ENCODE peak calls at places on chromosomes 1 and 21, in eight cellular contexts. E is pancreas, J is RWPE2, W is transverse colon, T is Peyer's patch, X is heart right ventricle, B is heart left ventricle, I is aorta. G is an unnamed sample. For H3K9me3, the result is how much of the 10 kb centered on the place peaks cover.

GRCh38 chr1:93959413-93959812 is 50.2 kb upstream of the GCLM start:
- DNase-seq in E (no peak), J (no peak), W (no peak), T (no peak), X (no peak), B (no peak), I (no peak), G (no peak)

GRCh38 chr1:109210058-109210457 is 3.7 kb upstream of the SARS1 start:
- DNase-seq in E (no peak), J (no peak), W (no peak), T (no peak), X (no peak), B (no peak), I (no peak), G (no peak)

GRCh38 chr1:204997616-204998015 is 45.4 kb upstream of the CNTN2 start:
- DNase-seq in E (no peak), J (no peak), W (no peak), T (no peak), X (no peak), B (no peak), I (no peak), G (no peak)

GRCh38 chr1:65527211-65527610 is 106.7 kb downstream of the LEPR start:
- DNase-seq in E (no peak), J (no peak), W (no peak), T (no peak), X (no peak), B (no peak), I (no peak), G (no peak)

GRCh38 chr1:164619006-164619784 is 60.2 kb downstream of the PBX1 start:
- DNase-seq in E (no peak), J (no peak), W (no peak), T (no peak), X (no peak), B (no peak), I (no peak), G (no peak)

GRCh38 chr21:14880922-14881321 is 183.9 kb downstream of the NRIP1 start:
- DNase-seq in E (no peak), J (no peak), W (no peak), T (no peak), X (no peak), B (no peak), I (no peak), G (no peak)

GRCh38 chr1:66480162-66480561 is 53.8 kb upstream of the SGIP1 start:
- DNase-seq in E (no peak), J (no peak), W (no peak), T (no peak), X (no peak), B (no peak), I (no peak), G (no peak)

GRCh38 chr1:94863919-94864318 is 43.8 kb downstream of the SLC44A3 start:
- DNase-seq in E (no peak), J (no peak), W (peak), T (no peak), X (no peak), B (no peak), I (no peak), G (peak)

GRCh38 chr1:220958234-220958633 is 79.0 kb downstream of the HLX start:
- DNase-seq in E (no peak), J (no peak), W (no peak), T (no peak), X (no peak), B (no peak), I (no peak), G (no peak)

GRCh38 chr1:72623299-72623708 is 341.0 kb upstream of the NEGR1 start:
- DNase-seq in E (no peak), J (no peak), W (no peak), T (no peak), X (no peak), B (no peak), I (no peak), G (no peak)

GRCh38 chr1:24206516-24207394 is 19.7 kb upstream of the IFNLR1 start:
- DNase-seq in E (no peak), J (no peak), W (no peak), T (no peak), X (no peak), B (no peak), I (no peak), G (no peak)

GRCh38 chr1:237296861-237297260 is 254.9 kb downstream of the RYR2 start:
- DNase-seq in E (no peak), J (no peak), W (no peak), T (no peak), X (no peak), B (no peak), I (no peak), G (no peak)

GRCh38 chr1:155010211-155010918 is 7.8 kb downstream of the ZBTB7B start:
- DNase-seq in E (no peak), J (peak), W (no peak), T (peak), X (no peak), B (no peak), I (no peak), G (no peak)

GRCh38 chr1:25760871-25761270 is 39.1 kb upstream of the SELENON start:
- DNase-seq in E (no peak), J (no peak), W (no peak), T (no peak), X (no peak), B (no peak), I (no peak), G (no peak)

GRCh38 chr1:178536844-178537371 is 24.0 kb downstream of the TEX35 start:
- DNase-seq in E (peak), J (no peak), W (peak), T (peak), X (peak), B (peak), I (peak), G (peak)

GRCh38 chr1:110538921-110539320 is 19.9 kb upstream of the KCNA10 start:
- DNase-seq in E (no peak), J (no peak), W (no peak), T (no peak), X (no peak), B (no peak), I (no peak), G (peak)

GRCh38 chr21:37198989-37199924 is 67.9 kb downstream of the VPS26C start:
- DNase-seq in E (no peak), J (no peak), W (no peak), T (no peak), X (no peak), B (no peak), I (no peak), G (peak)

GRCh38 chr1:221437171-221437570 is 304.7 kb downstream of the DUSP10 start:
- DNase-seq in E (no peak), J (no peak), W (no peak), T (no peak), X (no peak), B (no peak), I (no peak), G (no peak)

GRCh38 chr1:33986389-33987095 is 122.7 kb downstream of the HMGB4 start:
- DNase-seq in E (peak), J (no peak), W (peak), T (no peak), X (peak), B (peak), I (peak), G (peak)

GRCh38 chr21:46284077-46284644 is 1.2 kb downstream of the MCM3AP start:
- DNase-seq in E (no peak), J (no peak), W (peak), T (no peak), X (no peak), B (no peak), I (no peak), G (no peak)
- H3K4me3 ChIP-seq in E (no peak), J (no peak), W (no peak), T (no peak), X (peak), B (peak), I (no peak), G (peak)

DNA sequence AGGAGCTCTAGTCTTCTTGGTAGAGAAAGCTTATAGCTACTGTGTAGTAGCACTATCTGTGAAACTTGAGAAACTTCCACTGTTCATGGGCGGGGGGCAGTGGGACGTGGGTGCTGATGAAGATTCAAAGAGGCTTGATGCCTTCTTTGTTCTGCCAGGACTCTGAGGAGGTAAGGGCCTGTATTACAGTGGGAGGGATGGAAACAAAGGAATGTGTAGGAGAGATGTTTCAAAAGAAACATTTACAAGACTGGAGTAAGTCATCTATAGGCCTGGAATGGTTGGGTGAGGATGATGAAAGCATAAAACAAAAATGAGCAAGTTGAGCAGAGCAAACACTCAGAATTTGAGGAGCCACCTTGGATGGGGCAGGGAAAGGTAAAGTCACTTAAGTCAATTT is 89.4 kb downstream of the C1orf21 start:
- DNase-seq in E (no peak), J (no peak), W (no peak), T (no peak), X (no peak), B (no peak), I (no peak), G (no peak)
- H3K9me3 ChIP-seq in E (under half), J (under half), W (under half), T (under half), X (under half), B (under half), I (under half), G (under half)

DNA sequence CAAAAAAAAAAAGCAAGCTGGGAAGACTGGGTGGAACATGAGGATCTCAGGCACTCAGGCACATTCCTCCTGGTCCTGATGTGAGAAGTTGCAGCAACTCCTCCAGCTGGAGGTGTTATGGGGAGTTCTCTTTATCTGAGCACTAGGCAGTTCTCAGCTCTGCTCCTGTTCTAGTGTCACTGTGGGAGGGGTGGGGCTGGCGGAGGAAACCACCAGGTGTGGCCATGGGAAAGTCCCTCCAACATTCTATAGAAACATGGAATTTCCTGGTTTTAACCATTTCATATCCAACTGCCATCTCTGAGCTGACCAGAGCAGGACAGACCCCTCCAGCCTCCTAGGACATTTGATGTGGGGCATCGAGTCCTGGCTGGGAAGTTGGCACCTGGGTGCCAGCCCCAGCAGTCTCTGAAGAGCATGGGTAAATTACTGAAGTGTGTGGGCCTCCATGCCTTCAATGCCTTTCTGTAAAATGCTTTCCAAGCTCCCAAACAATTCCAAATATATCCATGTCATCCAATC is 804 bp upstream of the IKBKE start:
- DNase-seq in E (no peak), J (no peak), W (peak), T (peak), X (no peak), B (no peak), I (peak), G (no peak)
- H3K4me3 ChIP-seq in E (no peak), J (no peak), W (peak), T (no peak), X (no peak), B (no peak), I (no peak), G (peak)

GRCh38 chr1:162475539-162476185 is 22.0 kb upstream of the UHMK1 start:
- DNase-seq in E (no peak), J (no peak), W (no peak), T (no peak), X (no peak), B (no peak), I (no peak), G (no peak)
- H3K9me3 ChIP-seq in E (under half), J (under half), W (under half), T (under half), X (under half), B (under half), I (under half), G (under half)

DNA sequence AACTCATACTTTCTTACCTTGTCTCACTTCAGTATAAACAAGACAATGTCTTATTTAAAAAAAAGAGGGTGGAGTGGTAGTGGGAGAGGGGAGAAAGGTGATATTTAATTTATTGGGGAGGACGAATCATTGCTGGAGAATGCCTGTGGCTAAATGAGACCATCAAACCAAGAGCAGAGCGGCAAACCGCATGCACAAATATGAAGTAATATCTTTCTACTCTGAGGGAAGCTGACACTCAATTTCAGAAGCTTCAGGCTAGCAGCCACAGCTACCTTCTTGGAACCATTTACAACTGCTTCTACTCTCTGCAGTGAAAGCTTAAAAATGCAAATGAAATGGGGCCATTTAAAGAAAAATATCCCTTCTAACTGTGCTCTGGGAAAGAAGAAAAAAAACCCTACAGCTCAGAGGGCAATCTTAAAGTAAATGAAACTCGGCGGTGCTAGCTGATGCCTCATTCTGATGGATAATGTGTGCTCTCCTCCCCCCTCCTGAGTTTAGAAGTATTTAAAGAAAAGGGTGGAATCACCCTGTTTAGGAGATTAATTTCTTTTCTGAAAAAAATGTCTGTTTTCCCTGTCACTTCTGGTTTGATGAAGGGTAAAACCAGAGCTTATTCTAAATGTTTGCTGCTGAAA is 178.2 kb upstream of the CAMK1G start:
- DNase-seq in E (no peak), J (no peak), W (no peak), T (no peak), X (no peak), B (no peak), I (no peak), G (no peak)
- H3K4me3 ChIP-seq in E (no peak), J (no peak), W (no peak), T (no peak), X (no peak), B (no peak), I (no peak), G (no peak)

DNA sequence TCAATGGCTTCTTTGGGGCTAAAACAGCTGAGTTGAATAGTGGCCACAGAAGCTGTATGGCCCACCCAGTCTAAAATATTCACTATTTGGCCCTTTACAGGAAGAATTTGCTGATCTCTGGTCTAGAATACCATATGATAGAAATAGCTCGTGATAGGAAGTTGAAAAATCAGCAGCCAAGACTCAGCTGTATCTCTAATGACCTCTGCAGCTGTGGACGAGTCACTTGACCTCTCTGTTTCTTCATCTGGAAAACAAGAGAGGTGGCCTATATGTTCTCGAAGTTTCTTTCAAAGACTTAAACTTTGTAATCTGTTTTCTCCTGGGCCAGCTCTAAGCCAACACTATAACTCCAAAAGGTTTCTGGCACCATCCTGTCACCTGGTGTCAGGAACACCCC is 129.2 kb downstream of the ZBTB18 start:
- DNase-seq in E (no peak), J (no peak), W (no peak), T (no peak), X (no peak), B (no peak), I (no peak), G (no peak)
- H3K9me3 ChIP-seq in E (under half), J (under half), W (under half), T (under half), X (under half), B (under half), I (under half), G (under half)

GRCh38 chr1:8510041-8510823 is 192.3 kb downstream of the SLC45A1 start:
- DNase-seq in E (no peak), J (no peak), W (peak), T (no peak), X (no peak), B (no peak), I (no peak), G (peak)

GRCh38 chr1:8506447-8506846 is 188.5 kb downstream of the SLC45A1 start:
- DNase-seq in E (no peak), J (no peak), W (no peak), T (no peak), X (no peak), B (no peak), I (no peak), G (no peak)

GRCh38 chr1:8512504-8512903 is 194.6 kb downstream of the SLC45A1 start:
- DNase-seq in E (no peak), J (no peak), W (no peak), T (no peak), X (no peak), B (no peak), I (no peak), G (no peak)

GRCh38 chr1:8506995-8507615 is 189.2 kb downstream of the SLC45A1 start:
- DNase-seq in E (no peak), J (no peak), W (no peak), T (no peak), X (no peak), B (no peak), I (no peak), G (no peak)

DNA sequence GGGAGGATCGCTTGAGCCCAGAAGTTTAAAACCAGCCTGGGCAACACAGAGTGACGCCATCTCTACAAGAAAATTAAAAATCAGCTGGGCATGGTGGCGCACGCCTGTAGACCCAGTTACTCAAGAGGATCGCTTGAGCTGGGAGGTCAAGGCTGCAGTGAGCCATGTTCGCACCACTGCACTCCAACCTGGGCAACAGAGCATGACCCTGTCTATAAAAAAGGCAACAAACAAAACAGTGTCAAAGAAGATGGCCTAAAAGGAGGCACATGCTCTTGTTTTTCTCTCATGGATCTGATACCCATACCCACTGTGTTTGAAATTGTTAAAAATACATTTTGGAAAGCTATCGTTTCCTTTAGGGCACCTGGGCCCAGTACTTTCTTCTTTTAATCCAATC is 191.7 kb downstream of the SLC45A1 start:
- DNase-seq in E (no peak), J (no peak), W (no peak), T (no peak), X (no peak), B (no peak), I (no peak), G (no peak)
- H3K4me3 ChIP-seq in E (no peak), J (no peak), W (no peak), T (no peak), X (no peak), B (no peak), I (no peak), G (peak)

GRCh38 chr21:44574457-44575306 is 1.2 kb downstream of the KRTAP10-4 start:
- DNase-seq in E (no peak), J (no peak), W (peak), T (peak), X (no peak), B (no peak), I (peak), G (peak)
- H3K9me3 ChIP-seq in E (under half), J (under half), W (under half), T (under half), X (under half), B (under half), I (under half), G (under half)

G was measured in MG63.